ENCODE peak calls at places on chromosome 18, in ten cellular contexts. L is AG04449, D is lower leg skin, M is epithelial cell of esophagus, O is uterus, R is IMR-90, P is GM23338, Z is lower lobe of right lung, J is A549, E is neural crest cell. I is an unnamed sample.

GRCh38 chr18:54945726-54946125 is 13.5 kb downstream of the CCDC68 start:
- DNase-seq in J (no peak), R (no peak), D (no peak), P (no peak), M (no peak), Z (no peak), L (no peak), O (no peak), E (no peak), I (no peak)

GRCh38 chr18:35042389-35043066 is 1.3 kb downstream of the MAPRE2 start:
- DNase-seq in L (no peak), P (no peak), M (no peak), Z (no peak), D (no peak), E (no peak), R (no peak), J (no peak), O (no peak), I (no peak)

GRCh38 chr18:40985441-40985840 is 969.6 kb upstream of the PIK3C3 start:
- DNase-seq in Z (no peak), E (no peak), M (no peak), D (no peak), P (no peak), O (no peak), R (no peak), L (no peak), J (no peak), I (no peak)

GRCh38 chr18:49563130-49563540 is 1.3 kb downstream of the LIPG start:
- DNase-seq in E (no peak), J (no peak), R (no peak), M (peak; percentile 93), O (no peak), L (no peak), D (no peak), Z (no peak), P (no peak), I (no peak)

GRCh38 chr18:51563401-51563800 is 365.9 kb upstream of the MEX3C start:
- DNase-seq in L (no peak), J (no peak), R (no peak), Z (no peak), D (no peak), P (no peak), O (no peak), E (no peak), M (no peak), I (no peak)

GRCh38 chr18:75525331-75525730 is 97.8 kb upstream of the SMIM21 start:
- DNase-seq in J (no peak), R (no peak), P (no peak), O (no peak), E (no peak), Z (no peak), L (no peak), D (no peak), M (no peak), I (no peak)

GRCh38 chr18:56067216-56067611 is 479.2 kb upstream of the TCF4 start:
- DNase-seq in R (peak; percentile 29), E (no peak), M (no peak), P (no peak), J (no peak), D (no peak), L (peak; percentile 33), Z (no peak), O (no peak), I (no peak)

GRCh38 chr18:74994502-74995403 is 214.2 kb downstream of the PTGR3 start:
- DNase-seq in D (no peak), P (no peak), M (peak; percentile 66), O (no peak), Z (no peak), E (no peak), L (no peak), J (no peak), R (peak; percentile 11), I (peak; percentile 45)

GRCh38 chr18:30302181-30302580 is 740.4 kb downstream of the DSC3 start:
- DNase-seq in M (peak; percentile 79), P (no peak), O (no peak), J (no peak), Z (no peak), L (no peak), D (no peak), R (no peak), E (no peak), I (no peak)

GRCh38 chr18:75810481-75810880 is 383.0 kb upstream of the SMIM21 start:
- DNase-seq in O (no peak), J (no peak), R (no peak), M (no peak), L (no peak), Z (no peak), D (no peak), E (no peak), P (no peak), I (no peak)

GRCh38 chr18:48541026-48541746 is 2.4 kb downstream of the CTIF start:
- DNase-seq in E (peak; percentile 55), J (peak; percentile 44), M (peak; percentile 74), D (peak; percentile 50), L (no peak), R (peak; percentile 75), Z (peak; percentile 84), O (peak; percentile 65), P (peak; percentile 78), I (peak; percentile 69)

GRCh38 chr18:23380001-23380550 is 73.0 kb upstream of the RIOK3 start:
- DNase-seq in E (no peak), Z (peak; percentile 80), O (no peak), J (peak; percentile 56), M (peak; percentile 27), P (peak; percentile 31), L (no peak), D (no peak), R (peak; percentile 83), I (no peak)

GRCh38 chr18:59267511-59268126 is 5.6 kb downstream of the RAX start:
- DNase-seq in M (peak; percentile 23), Z (no peak), D (no peak), P (peak; percentile 75), L (no peak), O (no peak), E (no peak), J (peak; percentile 31), R (no peak), I (peak; percentile 41)

GRCh38 chr18:34697891-34698290 is 12.2 kb upstream of the DTNA start:
- DNase-seq in M (peak; percentile 97), J (no peak), L (no peak), Z (no peak), O (no peak), R (no peak), P (no peak), D (no peak), E (no peak), I (no peak)

GRCh38 chr18:62347091-62347506 is 22.0 kb downstream of the TNFRSF11A start:
- DNase-seq in E (no peak), L (no peak), J (no peak), Z (no peak), O (no peak), D (no peak), R (no peak), M (no peak), P (peak; percentile 44), I (no peak)

GRCh38 chr18:22879279-22879678 is 53.8 kb upstream of the RBBP8 start:
- DNase-seq in M (no peak), D (no peak), P (no peak), R (no peak), L (no peak), J (no peak), E (no peak), O (no peak), Z (no peak), I (no peak)

GRCh38 chr18:46856975-46857374 is 60.3 kb downstream of the PIAS2 start:
- DNase-seq in M (no peak), D (no peak), L (no peak), O (no peak), R (no peak), Z (no peak), P (no peak), J (no peak), E (no peak), I (peak; percentile 27)

GRCh38 chr18:69956037-69956436 is 8.4 kb upstream of the CD226 start:
- DNase-seq in D (no peak), J (no peak), L (no peak), M (no peak), O (peak; percentile 43), Z (no peak), P (no peak), R (no peak), E (no peak), I (no peak)

GRCh38 chr18:72700961-72701710 is 157.0 kb upstream of the CBLN2 start:
- DNase-seq in O (no peak), P (peak; percentile 62), D (no peak), M (peak; percentile 53), R (peak; percentile 14), E (no peak), Z (no peak), J (no peak), L (no peak), I (peak; percentile 22)
- TF ChIP-seq CTCF in O (no peak), P (peak; percentile 62), D (no peak), M (peak; percentile 45), R (peak; percentile 48), E (peak; percentile 69), Z (peak; percentile 14), J (peak; percentile 44), L (no peak), I (peak; percentile 10)

DNA sequence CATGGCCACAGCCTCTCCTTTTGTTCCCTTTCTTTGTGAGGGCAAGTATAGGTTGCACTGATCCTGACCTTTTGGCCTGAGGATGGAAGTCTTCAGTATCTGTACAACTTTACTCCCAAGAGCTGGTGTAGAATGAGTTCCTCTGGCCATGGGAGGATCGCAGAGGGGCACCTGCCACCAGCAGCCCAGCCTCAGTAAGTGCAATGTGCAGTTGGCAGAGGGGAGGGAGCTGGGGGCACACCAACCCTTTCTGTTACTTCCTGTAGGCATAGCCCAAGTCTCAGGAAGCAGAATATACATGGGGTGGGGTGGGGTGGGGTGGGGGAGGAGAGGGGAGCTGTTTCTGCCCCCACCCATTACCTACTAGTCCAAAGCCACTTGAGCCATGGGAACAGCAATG is 65.1 kb upstream of the AQP4 start:
- DNase-seq in J (no peak), L (no peak), O (no peak), E (no peak), M (no peak), P (no peak), R (no peak), Z (no peak), D (no peak), I (no peak)
- TF ChIP-seq CTCF in J (no peak), L (no peak), O (no peak), E (no peak), M (no peak), P (no peak), R (no peak), Z (no peak), D (no peak), I (no peak)

GRCh38 chr18:78512080-78512601 is 467.5 kb upstream of the SALL3 start:
- DNase-seq in J (no peak), P (no peak), R (no peak), D (no peak), O (no peak), L (no peak), M (no peak), Z (no peak), E (no peak), I (no peak)
- TF ChIP-seq CTCF in J (no peak), P (no peak), R (no peak), D (no peak), O (no peak), L (no peak), M (no peak), Z (no peak), E (no peak), I (no peak)

DNA sequence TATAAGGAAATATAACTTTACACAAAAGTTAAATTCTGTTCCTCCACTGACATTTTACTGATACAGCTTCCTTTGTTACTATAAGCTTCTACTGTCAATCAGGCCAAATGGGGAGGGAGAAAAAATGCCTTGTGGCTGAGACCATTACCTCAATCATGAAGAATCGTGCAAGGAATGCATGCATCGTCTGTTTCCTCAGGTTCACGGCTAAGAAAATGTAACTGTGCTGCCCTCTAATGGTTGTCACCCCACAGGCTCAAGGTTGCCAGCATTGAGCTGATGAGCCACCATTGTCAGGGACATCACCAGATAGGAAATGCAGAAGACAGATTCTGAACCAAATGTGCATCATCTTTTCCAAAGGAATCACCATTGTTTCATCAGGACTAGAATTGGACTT is 426.9 kb downstream of the CDH2 start:
- DNase-seq in O (no peak), M (peak; percentile 79), P (peak; percentile 92), Z (no peak), E (peak; percentile 53), D (no peak), J (no peak), R (peak; percentile 28), L (peak; percentile 58), I (peak; percentile 7)
- TF ChIP-seq CTCF in O (no peak), M (peak; percentile 83), P (peak; percentile 99), Z (peak; percentile 38), E (peak; percentile 77), D (no peak), J (peak; percentile 16), R (peak; percentile 41), L (peak; percentile 87), I (peak; percentile 23)

I was measured in GM13976.